ENCODE peak calls at places on chromosomes 5 and 9, in eight cellular contexts. One of them, this sample, is unnamed. For H3K9me3 and H3K4me1, the result is how much of the 10 kb centered on the place peaks cover.

GRCh38 chr9:132858756-132859155 is 19.3 kb downstream of the AK8 start:
- DNase-seq in aorta: no peak
- DNase-seq in heart right ventricle: no peak
- DNase-seq in K562: no peak
- DNase-seq in adrenal gland: no peak
- DNase-seq in heart left ventricle: no peak
- DNase-seq in left ventricle myocardium inferior: no peak
- DNase-seq in A549: no peak
- DNase-seq in this sample: no peak

GRCh38 chr9:75950983-75951382 is 60.5 kb downstream of the PCSK5 start:
- DNase-seq in left ventricle myocardium inferior: no peak
- DNase-seq in A549: peak
- DNase-seq in K562: no peak
- DNase-seq in aorta: no peak
- DNase-seq in adrenal gland: no peak
- DNase-seq in heart right ventricle: no peak
- DNase-seq in heart left ventricle: no peak
- DNase-seq in this sample: peak

GRCh38 chr9:113468716-113469448 is 5.4 kb downstream of the RGS3 start:
- DNase-seq in aorta: no peak
- DNase-seq in heart right ventricle: peak
- DNase-seq in left ventricle myocardium inferior: peak
- DNase-seq in heart left ventricle: peak
- DNase-seq in adrenal gland: peak
- DNase-seq in K562: no peak
- DNase-seq in A549: no peak
- DNase-seq in this sample: no peak

GRCh38 chr5:132828846-132829494 is 1.5 kb downstream of the SHROOM1 start:
- DNase-seq in left ventricle myocardium inferior: no peak
- DNase-seq in A549: no peak
- DNase-seq in aorta: no peak
- DNase-seq in K562: no peak
- DNase-seq in heart left ventricle: no peak
- DNase-seq in adrenal gland: no peak
- DNase-seq in heart right ventricle: no peak
- DNase-seq in this sample: no peak

GRCh38 chr9:105355810-105356209 is 92.0 kb upstream of the FSD1L start:
- DNase-seq in K562: peak
- DNase-seq in A549: peak
- DNase-seq in left ventricle myocardium inferior: no peak
- DNase-seq in heart right ventricle: no peak
- DNase-seq in aorta: no peak
- DNase-seq in adrenal gland: no peak
- DNase-seq in heart left ventricle: no peak
- DNase-seq in this sample: no peak

GRCh38 chr9:119164716-119165115 is 204.5 kb downstream of the BRINP1 start:
- DNase-seq in adrenal gland: no peak
- DNase-seq in aorta: no peak
- DNase-seq in left ventricle myocardium inferior: no peak
- DNase-seq in heart right ventricle: no peak
- DNase-seq in K562: no peak
- DNase-seq in A549: no peak
- DNase-seq in heart left ventricle: no peak
- DNase-seq in this sample: no peak

GRCh38 chr9:99811172-99811571 is 10.5 kb upstream of the NR4A3 start:
- DNase-seq in adrenal gland: no peak
- DNase-seq in heart left ventricle: no peak
- DNase-seq in K562: no peak
- DNase-seq in heart right ventricle: no peak
- DNase-seq in aorta: no peak
- DNase-seq in A549: no peak
- DNase-seq in left ventricle myocardium inferior: no peak
- DNase-seq in this sample: no peak

GRCh38 chr9:75235632-75236031 is 147.3 kb downstream of the OSTF1 start:
- DNase-seq in heart left ventricle: no peak
- DNase-seq in heart right ventricle: no peak
- DNase-seq in adrenal gland: no peak
- DNase-seq in aorta: no peak
- DNase-seq in left ventricle myocardium inferior: no peak
- DNase-seq in A549: peak
- DNase-seq in K562: no peak
- DNase-seq in this sample: no peak

GRCh38 chr9:28206280-28206679 is 633.0 kb upstream of the C9orf72 start:
- DNase-seq in heart left ventricle: no peak
- DNase-seq in aorta: no peak
- DNase-seq in heart right ventricle: no peak
- DNase-seq in adrenal gland: no peak
- DNase-seq in K562: no peak
- DNase-seq in A549: no peak
- DNase-seq in left ventricle myocardium inferior: no peak
- DNase-seq in this sample: no peak

GRCh38 chr5:1831677-1832313 is 30.6 kb downstream of the NDUFS6 start:
- DNase-seq in aorta: peak
- DNase-seq in left ventricle myocardium inferior: no peak
- DNase-seq in heart left ventricle: peak
- DNase-seq in heart right ventricle: no peak
- DNase-seq in K562: no peak
- DNase-seq in A549: no peak
- DNase-seq in adrenal gland: no peak
- DNase-seq in this sample: no peak

GRCh38 chr9:133677126-133678010 is 41.2 kb downstream of the DBH start:
- DNase-seq in adrenal gland: no peak
- DNase-seq in heart left ventricle: peak
- DNase-seq in aorta: no peak
- DNase-seq in K562: no peak
- DNase-seq in left ventricle myocardium inferior: peak
- DNase-seq in heart right ventricle: no peak
- DNase-seq in A549: no peak
- DNase-seq in this sample: no peak

GRCh38 chr5:180611140-180611850 is 20.0 kb upstream of the SCGB3A1 start:
- DNase-seq in A549: peak
- DNase-seq in heart right ventricle: no peak
- DNase-seq in left ventricle myocardium inferior: no peak
- DNase-seq in heart left ventricle: no peak
- DNase-seq in adrenal gland: no peak
- DNase-seq in aorta: no peak
- DNase-seq in K562: peak
- DNase-seq in this sample: no peak

GRCh38 chr5:127353761-127354160 is 63.2 kb downstream of the MEGF10 start:
- DNase-seq in heart right ventricle: no peak
- DNase-seq in aorta: no peak
- DNase-seq in adrenal gland: no peak
- DNase-seq in K562: no peak
- DNase-seq in A549: no peak
- DNase-seq in left ventricle myocardium inferior: no peak
- DNase-seq in heart left ventricle: no peak
- DNase-seq in this sample: no peak

GRCh38 chr5:34522599-34523381 is 133.3 kb upstream of the RAI14 start:
- DNase-seq in A549: peak
- DNase-seq in heart right ventricle: peak
- DNase-seq in K562: peak
- DNase-seq in adrenal gland: peak
- DNase-seq in heart left ventricle: peak
- DNase-seq in aorta: peak
- DNase-seq in left ventricle myocardium inferior: peak
- DNase-seq in this sample: peak

GRCh38 chr5:7762267-7762666 is 88.7 kb downstream of the CFAP90 start:
- DNase-seq in K562: no peak
- DNase-seq in heart left ventricle: no peak
- DNase-seq in heart right ventricle: no peak
- DNase-seq in A549: no peak
- DNase-seq in adrenal gland: no peak
- DNase-seq in left ventricle myocardium inferior: no peak
- DNase-seq in aorta: no peak
- DNase-seq in this sample: no peak

GRCh38 chr9:135512241-135512603 is 9.0 kb upstream of the LCN1 start:
- DNase-seq in aorta: no peak
- DNase-seq in adrenal gland: no peak
- DNase-seq in heart right ventricle: no peak
- DNase-seq in left ventricle myocardium inferior: no peak
- DNase-seq in A549: no peak
- DNase-seq in K562: no peak
- DNase-seq in heart left ventricle: no peak
- DNase-seq in this sample: peak

GRCh38 chr5:138720840-138721239 is 32.4 kb upstream of the CTNNA1 start:
- DNase-seq in heart right ventricle: no peak
- DNase-seq in adrenal gland: no peak
- DNase-seq in K562: no peak
- DNase-seq in left ventricle myocardium inferior: no peak
- DNase-seq in aorta: no peak
- DNase-seq in heart left ventricle: no peak
- DNase-seq in A549: no peak
- DNase-seq in this sample: no peak

GRCh38 chr5:80238778-80239679 is 16.8 kb downstream of the SERINC5 start:
- DNase-seq in adrenal gland: peak
- DNase-seq in K562: no peak
- DNase-seq in A549: no peak
- DNase-seq in left ventricle myocardium inferior: peak
- DNase-seq in aorta: peak
- DNase-seq in heart left ventricle: peak
- DNase-seq in heart right ventricle: peak
- DNase-seq in this sample: no peak

GRCh38 chr9:76512826-76513225 is 53.8 kb downstream of the GCNT1 start:
- DNase-seq in adrenal gland: no peak
- DNase-seq in aorta: no peak
- DNase-seq in K562: no peak
- DNase-seq in heart left ventricle: no peak
- DNase-seq in left ventricle myocardium inferior: no peak
- DNase-seq in heart right ventricle: no peak
- DNase-seq in A549: no peak
- DNase-seq in this sample: no peak

GRCh38 chr9:89328064-89328463 is 9.8 kb downstream of the SECISBP2 start:
- DNase-seq in adrenal gland: no peak
- DNase-seq in heart right ventricle: no peak
- DNase-seq in A549: no peak
- DNase-seq in K562: no peak
- DNase-seq in heart left ventricle: no peak
- DNase-seq in left ventricle myocardium inferior: no peak
- DNase-seq in aorta: no peak
- DNase-seq in this sample: no peak

GRCh38 chr5:175749591-175749990 is 91.7 kb downstream of the HRH2 start:
- DNase-seq in adrenal gland: no peak
- DNase-seq in heart left ventricle: no peak
- DNase-seq in aorta: no peak
- DNase-seq in A549: no peak
- DNase-seq in K562: no peak
- DNase-seq in heart right ventricle: no peak
- DNase-seq in left ventricle myocardium inferior: no peak
- DNase-seq in this sample: no peak

GRCh38 chr9:90821697-90822096 is 20.1 kb downstream of the SYK start:
- DNase-seq in adrenal gland: no peak
- DNase-seq in heart right ventricle: no peak
- DNase-seq in A549: no peak
- DNase-seq in aorta: no peak
- DNase-seq in left ventricle myocardium inferior: no peak
- DNase-seq in heart left ventricle: no peak
- DNase-seq in K562: no peak
- DNase-seq in this sample: no peak
- H3K9me3 ChIP-seq in adrenal gland: under half
- H3K9me3 ChIP-seq in heart right ventricle: under half
- H3K9me3 ChIP-seq in A549: under half
- H3K9me3 ChIP-seq in aorta: under half
- H3K9me3 ChIP-seq in left ventricle myocardium inferior: under half
- H3K9me3 ChIP-seq in heart left ventricle: under half
- H3K9me3 ChIP-seq in K562: under half
- H3K9me3 ChIP-seq in this sample: under half

DNA sequence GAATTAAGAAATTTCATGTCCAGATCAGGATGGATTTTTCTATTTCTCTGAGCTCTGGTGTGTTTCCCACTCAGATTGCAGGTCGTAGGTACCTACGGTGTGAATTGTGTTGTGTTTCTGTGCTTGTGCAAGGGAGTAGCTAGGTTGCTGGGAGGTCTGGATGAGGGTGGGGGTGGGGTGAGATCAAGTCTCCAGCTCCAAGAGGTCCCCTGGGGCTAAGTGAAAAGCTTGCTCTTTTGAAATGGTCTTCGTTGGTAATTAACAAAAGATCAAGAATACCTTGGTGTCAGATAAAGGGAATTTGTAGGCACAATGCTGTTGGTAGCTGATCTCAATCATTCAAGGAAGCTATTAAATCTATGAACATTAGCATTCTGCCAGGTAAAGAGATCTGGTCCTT is 988 bp upstream of the PCDHGC4 start:
- DNase-seq in K562: peak
- DNase-seq in A549: no peak
- DNase-seq in adrenal gland: no peak
- DNase-seq in aorta: no peak
- DNase-seq in left ventricle myocardium inferior: no peak
- DNase-seq in heart left ventricle: no peak
- DNase-seq in heart right ventricle: no peak
- DNase-seq in this sample: no peak
- H3K4me3 ChIP-seq in K562: no peak
- H3K4me3 ChIP-seq in A549: no peak
- H3K4me3 ChIP-seq in adrenal gland: no peak
- H3K4me3 ChIP-seq in aorta: no peak
- H3K4me3 ChIP-seq in left ventricle myocardium inferior: peak
- H3K4me3 ChIP-seq in heart left ventricle: peak
- H3K4me3 ChIP-seq in heart right ventricle: no peak
- H3K4me3 ChIP-seq in this sample: no peak

DNA sequence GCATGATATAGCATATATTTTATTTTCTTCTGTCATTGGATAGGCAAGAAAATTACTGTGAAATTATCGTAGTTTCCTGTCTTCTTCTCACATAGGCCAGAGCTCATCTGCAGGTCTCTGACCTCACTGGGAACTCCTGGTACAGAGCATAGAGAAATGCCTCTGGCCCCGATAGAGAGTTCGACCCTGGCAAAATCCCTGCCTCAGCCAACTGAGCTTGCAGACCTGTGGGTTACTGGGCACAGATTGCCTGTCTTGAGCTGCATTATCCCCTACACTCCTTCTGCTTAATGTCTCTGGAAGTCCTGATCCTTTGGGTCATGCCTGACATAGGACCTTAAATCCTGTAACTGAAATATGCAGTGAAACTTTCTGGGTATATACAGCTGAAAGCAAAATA is 439.3 kb upstream of the CTNND2 start:
- DNase-seq in K562: no peak
- DNase-seq in adrenal gland: no peak
- DNase-seq in left ventricle myocardium inferior: no peak
- DNase-seq in aorta: no peak
- DNase-seq in heart right ventricle: no peak
- DNase-seq in A549: no peak
- DNase-seq in heart left ventricle: no peak
- DNase-seq in this sample: no peak
- H3K4me1 ChIP-seq in K562: under half
- H3K4me1 ChIP-seq in adrenal gland: under half
- H3K4me1 ChIP-seq in left ventricle myocardium inferior: under half
- H3K4me1 ChIP-seq in aorta: under half
- H3K4me1 ChIP-seq in heart right ventricle: under half
- H3K4me1 ChIP-seq in A549: under half
- H3K4me1 ChIP-seq in heart left ventricle: under half
- H3K4me1 ChIP-seq in this sample: under half

DNA sequence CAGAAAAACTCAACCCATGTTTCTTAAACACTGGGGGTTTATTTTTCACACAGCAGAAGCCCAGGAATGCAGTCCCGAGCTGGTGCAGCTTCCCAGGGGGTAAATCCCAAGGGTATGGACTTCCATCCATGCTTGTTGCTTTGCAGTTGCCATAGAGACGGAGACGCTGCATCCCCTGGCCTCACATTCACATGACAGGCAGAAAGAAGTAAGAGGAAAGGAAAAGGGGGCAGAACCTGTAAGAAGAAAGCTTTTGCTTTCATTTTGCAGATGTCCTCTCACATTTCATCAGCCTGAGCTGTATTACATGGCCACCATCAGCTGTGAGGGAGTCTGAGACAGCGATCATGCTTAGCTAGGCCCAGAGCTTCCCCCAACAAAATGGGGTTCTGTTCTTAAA is 321.0 kb downstream of the AGTPBP1 start:
- DNase-seq in A549: no peak
- DNase-seq in aorta: no peak
- DNase-seq in K562: no peak
- DNase-seq in heart right ventricle: no peak
- DNase-seq in adrenal gland: no peak
- DNase-seq in left ventricle myocardium inferior: no peak
- DNase-seq in heart left ventricle: no peak
- DNase-seq in this sample: no peak
- H3K9me3 ChIP-seq in A549: under half
- H3K9me3 ChIP-seq in aorta: under half
- H3K9me3 ChIP-seq in K562: under half
- H3K9me3 ChIP-seq in heart right ventricle: under half
- H3K9me3 ChIP-seq in adrenal gland: under half
- H3K9me3 ChIP-seq in left ventricle myocardium inferior: under half
- H3K9me3 ChIP-seq in heart left ventricle: under half
- H3K9me3 ChIP-seq in this sample: under half